ENCODE peak calls at places on chromosome 13, in eight cellular contexts. Q, X, L, V, M, Y, P and H are unnamed samples. For H3K27me3 and H3K4me1, the result is how much of the 10 kb centered on the place peaks cover.

GRCh38 chr13:100646871-100647270 is 27.7 kb downstream of the TMTC4 start:
- DNase-seq in Q (no peak), X (no peak), L (no peak), V (no peak), M (no peak), Y (no peak), P (no peak), H (no peak)

GRCh38 chr13:72696590-72696989 is 30.8 kb downstream of the MZT1 start:
- DNase-seq in Q (no peak), X (no peak), L (no peak), V (no peak), M (no peak), Y (no peak), P (no peak), H (no peak)

GRCh38 chr13:30319703-30320102 is 12.4 kb upstream of the KATNAL1 start:
- DNase-seq in Q (no peak), X (no peak), L (no peak), V (no peak), M (no peak), Y (no peak), P (peak), H (peak)

GRCh38 chr13:20461481-20461859 is 64.2 kb downstream of the CRYL1 start:
- DNase-seq in Q (peak), X (no peak), L (no peak), V (no peak), M (no peak), Y (no peak), P (peak), H (no peak)

GRCh38 chr13:27023385-27023784 is 148.2 kb downstream of the USP12 start:
- DNase-seq in Q (no peak), X (no peak), L (no peak), V (no peak), M (no peak), Y (no peak), P (no peak), H (no peak)

GRCh38 chr13:21837841-21838551 is 167.1 kb downstream of the FGF9 start:
- DNase-seq in Q (no peak), X (no peak), L (peak), V (no peak), M (no peak), Y (no peak), P (no peak), H (no peak)

GRCh38 chr13:90447735-90448103 is 899.8 kb upstream of the MIR17HG start:
- DNase-seq in Q (peak), X (no peak), L (peak), V (no peak), M (no peak), Y (no peak), P (peak), H (no peak)

GRCh38 chr13:50085063-50085462 is 69.8 kb downstream of the KCNRG start:
- DNase-seq in Q (peak), X (no peak), L (peak), V (no peak), M (no peak), Y (no peak), P (no peak), H (no peak)

GRCh38 chr13:74288361-74288911 is 154.2 kb upstream of the KLF12 start:
- DNase-seq in Q (peak), X (peak), L (no peak), V (peak), M (no peak), Y (peak), P (no peak), H (peak)

GRCh38 chr13:43473437-43473836 is 313.3 kb downstream of the ENOX1 start:
- DNase-seq in Q (no peak), X (no peak), L (no peak), V (no peak), M (no peak), Y (no peak), P (no peak), H (no peak)

GRCh38 chr13:84339456-84339855 is 457.2 kb upstream of the SLITRK1 start:
- DNase-seq in Q (no peak), X (no peak), L (no peak), V (no peak), M (no peak), Y (no peak), P (no peak), H (no peak)

GRCh38 chr13:79369226-79369625 is 36.8 kb downstream of the RBM26 start:
- DNase-seq in Q (no peak), X (no peak), L (no peak), V (no peak), M (no peak), Y (no peak), P (peak), H (no peak)
- H3K27me3 ChIP-seq in Q (under half), X (under half), L (under half), V (under half), M (under half), Y (under half), P (under half), H (under half)

GRCh38 chr13:113862191-113862765 is 1.6 kb downstream of the GAS6 start:
- DNase-seq in Q (peak), X (no peak), L (no peak), V (no peak), M (no peak), Y (no peak), P (no peak), H (no peak)

GRCh38 chr13:113861433-113862030 is 2.3 kb downstream of the GAS6 start:
- DNase-seq in Q (peak), X (no peak), L (no peak), V (no peak), M (no peak), Y (no peak), P (no peak), H (no peak)

GRCh38 chr13:113862766-113863510 is 938 bp downstream of the GAS6 start:
- DNase-seq in Q (no peak), X (no peak), L (peak), V (no peak), M (no peak), Y (peak), P (peak), H (peak)

GRCh38 chr13:113864303-113864890 is 521 bp upstream of the GAS6 start:
- DNase-seq in Q (peak), X (no peak), L (peak), V (no peak), M (no peak), Y (no peak), P (no peak), H (peak)

GRCh38 chr13:113863511-113864302 is at the start of gene GAS6:
- DNase-seq in Q (peak), X (no peak), L (peak), V (peak), M (no peak), Y (peak), P (peak), H (peak)
- H3K27ac ChIP-seq in Q (peak), X (no peak), L (no peak), V (peak), M (peak), Y (peak), P (peak), H (peak)

GRCh38 chr13:110129539-110130186 is 177.3 kb downstream of the COL4A1 start:
- DNase-seq in Q (no peak), X (no peak), L (no peak), V (no peak), M (no peak), Y (no peak), P (no peak), H (no peak)
- H3K4me1 ChIP-seq in Q (under half), X (under half), L (half or more), V (under half), M (under half), Y (under half), P (under half), H (under half)

DNA sequence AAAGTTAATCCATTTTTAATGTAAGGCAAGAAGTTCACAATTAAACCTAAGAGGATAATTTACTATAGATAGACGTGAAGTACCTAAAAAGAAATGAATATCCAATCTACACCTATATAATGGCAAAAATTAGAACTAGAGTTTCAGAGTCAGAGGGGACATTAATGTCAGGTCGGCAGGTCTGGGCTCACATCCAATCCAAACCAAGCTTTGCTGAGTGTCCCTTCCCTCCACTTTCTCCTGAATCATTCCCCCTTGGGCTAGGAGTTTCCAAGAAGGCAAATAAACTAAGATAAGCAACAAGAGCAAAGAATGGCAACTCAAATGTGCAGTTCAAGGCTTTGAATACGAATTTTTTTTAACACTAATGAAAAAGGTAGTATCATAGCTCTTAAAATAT is 2.9 kb downstream of the FLT3 start:
- DNase-seq in Q (no peak), X (no peak), L (no peak), V (no peak), M (no peak), Y (no peak), P (no peak), H (no peak)
- H3K27me3 ChIP-seq in Q (under half), X (under half), L (under half), V (half or more), M (under half), Y (under half), P (under half), H (under half)

GRCh38 chr13:102773441-102774209 is at the start of gene TEX30:
- DNase-seq in Q (peak), X (peak), L (peak), V (peak), M (peak), Y (peak), P (peak), H (peak)
- H3K27ac ChIP-seq in Q (peak), X (peak), L (peak), V (peak), M (peak), Y (peak), P (peak), H (peak)

GRCh38 chr13:75785130-75785529 is 149.0 kb downstream of the LMO7 start:
- DNase-seq in Q (no peak), X (no peak), L (no peak), V (no peak), M (no peak), Y (no peak), P (peak), H (no peak)
- H3K4me1 ChIP-seq in Q (under half), X (under half), L (under half), V (under half), M (under half), Y (under half), P (under half), H (under half)

GRCh38 chr13:35769812-35770211 is 293.3 kb upstream of the MAB21L1 start:
- DNase-seq in Q (no peak), X (no peak), L (peak), V (no peak), M (no peak), Y (no peak), P (no peak), H (no peak)

GRCh38 chr13:35770756-35771291 is 294.3 kb upstream of the MAB21L1 start:
- DNase-seq in Q (no peak), X (no peak), L (no peak), V (no peak), M (no peak), Y (no peak), P (no peak), H (no peak)

GRCh38 chr13:35768551-35768950 is 292.1 kb upstream of the MAB21L1 start:
- DNase-seq in Q (no peak), X (no peak), L (peak), V (no peak), M (no peak), Y (no peak), P (peak), H (no peak)

GRCh38 chr13:35768126-35768525 is 291.6 kb upstream of the MAB21L1 start:
- DNase-seq in Q (no peak), X (no peak), L (no peak), V (no peak), M (no peak), Y (no peak), P (no peak), H (no peak)

DNA sequence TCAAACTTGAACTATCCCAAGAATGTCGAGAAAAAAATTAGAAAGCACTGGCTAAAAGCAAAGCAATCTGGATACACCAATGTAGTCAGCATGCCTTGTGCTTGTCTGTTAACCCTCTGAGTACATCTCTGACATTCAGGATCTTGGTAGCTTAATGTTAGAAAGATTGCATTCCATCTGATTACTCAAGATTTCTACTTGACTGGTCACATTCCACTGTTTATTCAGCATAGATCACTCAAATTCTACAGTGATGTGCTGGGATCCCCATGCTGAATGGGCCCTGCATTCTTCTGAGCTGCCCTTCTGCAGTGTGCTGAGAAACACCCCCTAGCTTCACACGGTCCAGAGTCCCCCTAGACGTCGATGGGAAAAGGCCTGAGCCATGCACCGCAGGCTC is 295.4 kb upstream of the MAB21L1 start:
- DNase-seq in Q (peak), X (no peak), L (peak), V (no peak), M (no peak), Y (no peak), P (peak), H (no peak)
- H3K27me3 ChIP-seq in Q (under half), X (under half), L (under half), V (under half), M (under half), Y (under half), P (under half), H (under half)